ENCODE peak calls at places on chromosomes 6 and 20, in ten cellular contexts. N, R, H, Z, Q, X, U, B, T and F are unnamed samples.
A peak's percentile ranks its signal among the peaks of the same experiment; 100 is the strongest.

GRCh38 chr6:17013701-17014100 is 88.1 kb upstream of the STMND1 start:
- DNase-seq in N (no peak), R (peak; percentile 69), H (no peak), Z (no peak), Q (no peak), X (no peak), U (no peak), B (peak; percentile 91), T (no peak), F (no peak)

GRCh38 chr6:46575530-46575929 is 77.1 kb downstream of the CYP39A1 start:
- DNase-seq in N (no peak), R (no peak), H (no peak), Z (no peak), Q (no peak), X (no peak), U (no peak), B (no peak), T (no peak), F (no peak)

GRCh38 chr6:112298021-112298745 is 43.8 kb upstream of the LAMA4 start:
- DNase-seq in N (no peak), R (no peak), H (no peak), Z (no peak), Q (no peak), X (no peak), U (no peak), B (peak; percentile 97), T (no peak), F (no peak)

GRCh38 chr20:17837179-17837578 is 131.4 kb downstream of the SNX5 start:
- DNase-seq in N (no peak), R (no peak), H (no peak), Z (no peak), Q (no peak), X (no peak), U (no peak), B (no peak), T (no peak), F (no peak)

GRCh38 chr6:121413831-121414368 is 21.5 kb upstream of the GJA1 start:
- DNase-seq in N (no peak), R (no peak), H (no peak), Z (no peak), Q (no peak), X (no peak), U (no peak), B (no peak), T (no peak), F (no peak)

GRCh38 chr6:106422551-106422950 is 62.0 kb downstream of the CRYBG1 start:
- DNase-seq in N (no peak), R (no peak), H (no peak), Z (no peak), Q (no peak), X (no peak), U (no peak), B (no peak), T (no peak), F (no peak)

GRCh38 chr6:52582996-52583395 is 6.1 kb upstream of the TRAM2 start:
- DNase-seq in N (no peak), R (no peak), H (no peak), Z (no peak), Q (no peak), X (no peak), U (no peak), B (no peak), T (no peak), F (no peak)

GRCh38 chr6:101079696-101080270 is 198.7 kb upstream of the ASCC3 start:
- DNase-seq in N (no peak), R (no peak), H (no peak), Z (no peak), Q (no peak), X (no peak), U (no peak), B (no peak), T (peak; percentile 61), F (no peak)

GRCh38 chr6:131762984-131763383 is 44.8 kb upstream of the ENPP1 start:
- DNase-seq in N (no peak), R (no peak), H (no peak), Z (no peak), Q (no peak), X (no peak), U (no peak), B (peak; percentile 31), T (no peak), F (no peak)
- H3K4me1 ChIP-seq in N (no peaks in the 10 kb centered on the region), R (no peaks in the 10 kb centered on the region), H (peaks cover 1% of the 10 kb centered on the region), Z (no peaks in the 10 kb centered on the region), Q (no peaks in the 10 kb centered on the region), X (no peaks in the 10 kb centered on the region), U (no peaks in the 10 kb centered on the region), B (peaks cover 8% of the 10 kb centered on the region), T (peaks cover 65% of the 10 kb centered on the region), F (no peaks in the 10 kb centered on the region)

GRCh38 chr6:35665573-35665972 is 23.1 kb downstream of the FKBP5 start:
- DNase-seq in N (no peak), R (no peak), H (no peak), Z (no peak), Q (no peak), X (no peak), U (no peak), B (no peak), T (no peak), F (peak; percentile 40)

GRCh38 chr6:35668096-35668495 is 20.6 kb downstream of the FKBP5 start:
- DNase-seq in N (no peak), R (no peak), H (no peak), Z (no peak), Q (no peak), X (no peak), U (no peak), B (no peak), T (no peak), F (no peak)

GRCh38 chr6:35664945-35665344 is 23.8 kb downstream of the FKBP5 start:
- DNase-seq in N (no peak), R (no peak), H (no peak), Z (no peak), Q (no peak), X (no peak), U (no peak), B (peak; percentile 27), T (no peak), F (peak; percentile 42)

GRCh38 chr6:35663001-35663400 is 25.7 kb downstream of the FKBP5 start:
- DNase-seq in N (no peak), R (no peak), H (no peak), Z (peak; percentile 45), Q (no peak), X (no peak), U (no peak), B (peak; percentile 19), T (peak; percentile 46), F (peak; percentile 7)

DNA sequence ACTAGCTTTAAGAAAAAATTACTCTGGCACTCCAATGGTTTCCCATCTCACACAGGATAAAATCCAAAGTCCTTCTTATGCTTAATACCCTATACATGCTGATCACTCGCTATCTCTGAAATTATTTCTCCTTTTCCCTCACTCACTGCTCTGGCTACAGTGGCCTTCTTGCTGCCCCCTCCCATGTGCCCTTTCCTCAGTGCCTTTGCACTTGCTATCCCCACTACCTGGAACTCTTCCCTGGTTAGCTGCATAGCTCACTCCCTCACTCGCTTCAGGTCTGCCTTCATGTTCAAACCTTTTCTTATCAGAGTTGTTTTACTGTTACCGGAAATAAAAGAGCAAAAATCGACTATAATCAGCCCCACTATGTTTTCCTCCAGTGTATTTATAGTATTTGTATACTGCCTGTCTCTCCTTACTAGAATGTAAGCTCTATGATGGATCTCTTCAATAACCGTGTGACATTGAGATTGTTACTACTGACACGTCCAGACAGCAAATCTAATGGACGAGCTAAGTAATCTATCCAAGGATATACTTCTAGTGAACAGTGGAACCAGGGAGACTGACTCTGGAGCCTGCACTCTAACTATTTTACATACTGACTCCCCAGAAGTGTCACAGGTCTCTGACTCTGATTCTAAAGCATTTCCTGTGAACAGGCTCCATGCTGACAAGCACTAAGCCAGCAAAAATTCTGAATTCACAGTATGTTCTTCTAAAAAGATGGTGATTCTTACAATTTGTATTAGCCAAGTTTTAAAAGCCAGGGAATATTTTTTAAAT is 25.1 kb downstream of the FKBP5 start:
- DNase-seq in N (no peak), R (no peak), H (no peak), Z (no peak), Q (no peak), X (peak; percentile 22), U (peak; percentile 57), B (peak; percentile 84), T (peak; percentile 88), F (peak; percentile 79)
- H3K4me1 ChIP-seq in N (peaks cover 6% of the 10 kb centered on the region), R (peaks cover 44% of the 10 kb centered on the region), H (peaks cover 6% of the 10 kb centered on the region), Z (peaks cover 41% of the 10 kb centered on the region), Q (peaks cover 33% of the 10 kb centered on the region), X (peaks cover 55% of the 10 kb centered on the region), U (peaks cover 17% of the 10 kb centered on the region), B (peaks cover 17% of the 10 kb centered on the region), T (peaks cover 35% of the 10 kb centered on the region), F (peaks cover 59% of the 10 kb centered on the region)

GRCh38 chr6:168583126-168583525 is 142.1 kb downstream of the SMOC2 start:
- DNase-seq in N (no peak), R (no peak), H (peak; percentile 52), Z (no peak), Q (no peak), X (no peak), U (no peak), B (no peak), T (no peak), F (no peak)
- H3K4me1 ChIP-seq in N (no peaks in the 10 kb centered on the region), R (no peaks in the 10 kb centered on the region), H (no peaks in the 10 kb centered on the region), Z (peaks cover 17% of the 10 kb centered on the region), Q (no peaks in the 10 kb centered on the region), X (no peaks in the 10 kb centered on the region), U (no peaks in the 10 kb centered on the region), B (no peaks in the 10 kb centered on the region), T (no peaks in the 10 kb centered on the region), F (no peaks in the 10 kb centered on the region)

DNA sequence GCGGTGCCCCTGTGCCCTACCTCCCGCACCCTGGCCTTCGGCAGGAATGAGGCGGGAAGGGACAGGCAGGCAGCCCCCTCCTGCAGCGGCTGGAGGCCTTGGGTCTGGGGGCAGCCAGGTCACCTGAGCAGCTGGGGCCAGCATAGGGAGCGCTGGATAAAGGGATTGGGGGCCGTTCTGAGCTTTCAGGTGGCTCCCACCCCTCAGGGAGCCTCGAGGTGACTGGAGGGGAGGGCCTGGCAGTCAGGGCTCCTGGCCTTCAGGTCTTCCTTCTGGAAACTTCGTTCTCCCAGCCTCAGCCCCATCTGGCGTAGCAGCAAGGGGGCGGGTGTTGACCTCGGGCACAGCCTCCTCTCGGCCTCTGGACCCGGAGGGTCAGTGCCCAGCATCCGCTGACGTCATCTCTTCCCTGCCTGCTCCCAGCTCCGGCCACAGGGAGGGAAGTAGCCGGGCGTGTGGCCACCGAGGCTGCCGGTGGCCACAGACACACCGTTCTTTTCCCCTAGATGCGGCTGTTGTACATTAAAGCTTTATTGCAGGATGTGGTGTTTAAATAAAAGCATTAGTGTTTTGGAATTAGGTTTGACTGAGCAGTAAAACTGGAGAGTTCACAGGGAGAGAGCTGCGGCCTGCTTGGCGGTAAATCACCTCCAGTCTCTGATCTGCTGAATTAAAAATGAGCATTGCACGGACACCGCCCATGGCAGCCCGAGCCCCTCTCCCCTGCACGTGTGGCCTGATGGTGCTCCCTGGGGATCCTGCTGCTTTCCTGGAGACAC is 80.0 kb upstream of the GATA5 start:
- DNase-seq in N (no peak), R (no peak), H (no peak), Z (no peak), Q (no peak), X (no peak), U (no peak), B (no peak), T (no peak), F (no peak)
- H3K4me1 ChIP-seq in N (no peaks in the 10 kb centered on the region), R (no peaks in the 10 kb centered on the region), H (no peaks in the 10 kb centered on the region), Z (peaks cover 10% of the 10 kb centered on the region), Q (no peaks in the 10 kb centered on the region), X (peaks cover 10% of the 10 kb centered on the region), U (peaks cover 3% of the 10 kb centered on the region), B (no peaks in the 10 kb centered on the region), T (peaks cover 5% of the 10 kb centered on the region), F (no peaks in the 10 kb centered on the region)